ENCODE peak calls at places on chromosomes 2 and 18, in ten cellular contexts. O, J, N, P, X, L, F, E, Z and R are unnamed samples.

GRCh38 chr18:66872277-66872676 is 268.4 kb upstream of the CDH19 start:
- DNase-seq in O (no peak), J (no peak), N (no peak), P (no peak), X (no peak), L (no peak), F (no peak), E (no peak), Z (peak), R (no peak)

GRCh38 chr18:27605107-27605834 is 420.2 kb upstream of the CHST9 start:
- DNase-seq in O (peak), J (peak), N (peak), P (peak), X (peak), L (no peak), F (peak), E (peak), Z (peak), R (peak)

GRCh38 chr2:176395273-176395854 is 126.1 kb downstream of the MTX2 start:
- DNase-seq in O (no peak), J (no peak), N (no peak), P (no peak), X (no peak), L (no peak), F (no peak), E (no peak), Z (peak), R (no peak)

GRCh38 chr2:58870704-58871103 is 629.6 kb upstream of the FANCL start:
- DNase-seq in O (no peak), J (no peak), N (no peak), P (no peak), X (no peak), L (no peak), F (no peak), E (no peak), Z (no peak), R (no peak)

GRCh38 chr2:148023861-148024260 is 3.0 kb downstream of the MBD5 start:
- DNase-seq in O (no peak), J (no peak), N (no peak), P (no peak), X (no peak), L (no peak), F (no peak), E (no peak), Z (no peak), R (no peak)

GRCh38 chr2:198098918-198099317 is 294.5 kb downstream of the PLCL1 start:
- DNase-seq in O (no peak), J (peak), N (no peak), P (no peak), X (peak), L (no peak), F (no peak), E (no peak), Z (peak), R (peak)

GRCh38 chr2:239212553-239213419 is 188.0 kb downstream of the HDAC4 start:
- DNase-seq in O (no peak), J (no peak), N (no peak), P (no peak), X (no peak), L (no peak), F (no peak), E (no peak), Z (no peak), R (no peak)

GRCh38 chr2:55500025-55500424 is 19.5 kb upstream of the CFAP36 start:
- DNase-seq in O (no peak), J (no peak), N (peak), P (no peak), X (no peak), L (no peak), F (peak), E (no peak), Z (peak), R (no peak)

GRCh38 chr2:201363857-201364560 is 6.9 kb upstream of the FLACC1 start:
- DNase-seq in O (no peak), J (no peak), N (peak), P (peak), X (no peak), L (no peak), F (peak), E (peak), Z (peak), R (no peak)

GRCh38 chr18:55275042-55275897 is 312.7 kb downstream of the TCF4 start:
- DNase-seq in O (no peak), J (no peak), N (no peak), P (no peak), X (no peak), L (no peak), F (peak), E (no peak), Z (peak), R (no peak)

GRCh38 chr2:237558918-237559645 is 7.3 kb upstream of the PRLH start:
- DNase-seq in O (peak), J (no peak), N (no peak), P (no peak), X (no peak), L (no peak), F (peak), E (no peak), Z (peak), R (no peak)

GRCh38 chr2:202147775-202148174 is 74.7 kb downstream of the KIAA2012 start:
- DNase-seq in O (no peak), J (no peak), N (no peak), P (no peak), X (no peak), L (no peak), F (no peak), E (no peak), Z (no peak), R (no peak)

GRCh38 chr18:79519751-79520472 is 124.2 kb downstream of the NFATC1 start:
- DNase-seq in O (no peak), J (no peak), N (no peak), P (no peak), X (peak), L (no peak), F (no peak), E (no peak), Z (no peak), R (no peak)

GRCh38 chr2:179857236-179857635 is 4.2 kb downstream of the ZNF385B start:
- DNase-seq in O (no peak), J (no peak), N (no peak), P (no peak), X (no peak), L (no peak), F (no peak), E (no peak), Z (no peak), R (no peak)

GRCh38 chr2:180523629-180524340 is 456.6 kb upstream of the UBE2E3 start:
- DNase-seq in O (no peak), J (no peak), N (peak), P (no peak), X (no peak), L (no peak), F (peak), E (no peak), Z (peak), R (no peak)

GRCh38 chr2:138948070-138948539 is 167.9 kb upstream of the NXPH2 start:
- DNase-seq in O (no peak), J (peak), N (no peak), P (no peak), X (no peak), L (no peak), F (peak), E (no peak), Z (peak), R (no peak)

GRCh38 chr2:43178602-43179542 is 47.5 kb downstream of the ZFP36L2 start:
- DNase-seq in O (peak), J (no peak), N (peak), P (no peak), X (no peak), L (no peak), F (peak), E (peak), Z (peak), R (no peak)

GRCh38 chr2:188966728-188967127 is 7.4 kb upstream of the COL3A1 start:
- DNase-seq in O (no peak), J (no peak), N (no peak), P (no peak), X (no peak), L (no peak), F (peak), E (no peak), Z (no peak), R (no peak)

GRCh38 chr2:88350641-88351601 is 101.6 kb downstream of the FOXI3 start:
- DNase-seq in O (peak), J (no peak), N (peak), P (no peak), X (peak), L (peak), F (no peak), E (peak), Z (peak), R (no peak)

GRCh38 chr2:179532890-179533289 is 268.3 kb upstream of the SESTD1 start:
- DNase-seq in O (no peak), J (no peak), N (no peak), P (no peak), X (no peak), L (no peak), F (no peak), E (no peak), Z (peak), R (no peak)

GRCh38 chr2:78644849-78645248 is 380.7 kb upstream of the REG3G start:
- DNase-seq in O (no peak), J (no peak), N (no peak), P (no peak), X (no peak), L (no peak), F (no peak), E (no peak), Z (no peak), R (no peak)

GRCh38 chr2:229163893-229164292 is 107.2 kb downstream of the PID1 start:
- DNase-seq in O (no peak), J (no peak), N (no peak), P (no peak), X (no peak), L (no peak), F (no peak), E (no peak), Z (no peak), R (no peak)

GRCh38 chr2:128374711-128375413 is 56.2 kb upstream of the HS6ST1 start:
- DNase-seq in O (peak), J (no peak), N (no peak), P (no peak), X (no peak), L (no peak), F (no peak), E (no peak), Z (no peak), R (no peak)

GRCh38 chr2:239122711-239123110 is 274.8 kb downstream of the TWIST2 start:
- DNase-seq in O (no peak), J (no peak), N (no peak), P (no peak), X (no peak), L (no peak), F (no peak), E (no peak), Z (no peak), R (no peak)

GRCh38 chr2:62611820-62612219 is 93.7 kb upstream of the EHBP1 start:
- DNase-seq in O (no peak), J (no peak), N (no peak), P (no peak), X (no peak), L (no peak), F (no peak), E (no peak), Z (no peak), R (no peak)

GRCh38 chr2:177056540-177056939 is 156.1 kb upstream of the HNRNPA3 start:
- DNase-seq in O (no peak), J (no peak), N (no peak), P (no peak), X (no peak), L (no peak), F (no peak), E (no peak), Z (no peak), R (no peak)